ENCODE peak calls at places on chromosome 3, in six cellular contexts. One of them, this sample, is unnamed. For H3K9me3, the result is how much of the 10 kb centered on the place peaks cover.

GRCh38 chr3:59235221-59236012 is 185.6 kb upstream of the CFAP20DC start:
- DNase-seq in CD4-positive, alpha-beta memory T cell: peak
- DNase-seq in kidney: no peak
- DNase-seq in Peyer's patch: no peak
- DNase-seq in WERI-Rb-1: peak
- DNase-seq in CD4-positive, CD25-positive, alpha-beta regulatory T cell: peak
- DNase-seq in this sample: no peak

GRCh38 chr3:30631237-30631961 is 25.0 kb downstream of the TGFBR2 start:
- DNase-seq in CD4-positive, alpha-beta memory T cell: peak
- DNase-seq in kidney: no peak
- DNase-seq in Peyer's patch: no peak
- DNase-seq in WERI-Rb-1: no peak
- DNase-seq in CD4-positive, CD25-positive, alpha-beta regulatory T cell: peak
- DNase-seq in this sample: no peak

GRCh38 chr3:41199866-41200668 is 762 bp downstream of the CTNNB1 start:
- DNase-seq in CD4-positive, alpha-beta memory T cell: peak
- DNase-seq in kidney: peak
- DNase-seq in Peyer's patch: peak
- DNase-seq in WERI-Rb-1: peak
- DNase-seq in CD4-positive, CD25-positive, alpha-beta regulatory T cell: peak
- DNase-seq in this sample: no peak

GRCh38 chr3:29065211-29065785 is 215.6 kb upstream of the RBMS3 start:
- DNase-seq in CD4-positive, alpha-beta memory T cell: no peak
- DNase-seq in kidney: peak
- DNase-seq in Peyer's patch: no peak
- DNase-seq in WERI-Rb-1: no peak
- DNase-seq in CD4-positive, CD25-positive, alpha-beta regulatory T cell: no peak
- DNase-seq in this sample: no peak

GRCh38 chr3:60147249-60147648 is 1097.4 kb upstream of the CFAP20DC start:
- DNase-seq in CD4-positive, alpha-beta memory T cell: no peak
- DNase-seq in kidney: no peak
- DNase-seq in Peyer's patch: no peak
- DNase-seq in WERI-Rb-1: no peak
- DNase-seq in CD4-positive, CD25-positive, alpha-beta regulatory T cell: peak
- DNase-seq in this sample: no peak

GRCh38 chr3:149216195-149216869 is 5.3 kb downstream of the CP start:
- DNase-seq in CD4-positive, alpha-beta memory T cell: no peak
- DNase-seq in kidney: no peak
- DNase-seq in Peyer's patch: no peak
- DNase-seq in WERI-Rb-1: peak
- DNase-seq in CD4-positive, CD25-positive, alpha-beta regulatory T cell: no peak
- DNase-seq in this sample: no peak

GRCh38 chr3:111238896-111239295 is 167.3 kb downstream of the NECTIN3 start:
- DNase-seq in CD4-positive, alpha-beta memory T cell: peak
- DNase-seq in kidney: no peak
- DNase-seq in Peyer's patch: no peak
- DNase-seq in WERI-Rb-1: no peak
- DNase-seq in CD4-positive, CD25-positive, alpha-beta regulatory T cell: peak
- DNase-seq in this sample: no peak

GRCh38 chr3:126914226-126914625 is 68.7 kb upstream of the PLXNA1 start:
- DNase-seq in CD4-positive, alpha-beta memory T cell: no peak
- DNase-seq in kidney: no peak
- DNase-seq in Peyer's patch: no peak
- DNase-seq in WERI-Rb-1: no peak
- DNase-seq in CD4-positive, CD25-positive, alpha-beta regulatory T cell: no peak
- DNase-seq in this sample: no peak

GRCh38 chr3:71305246-71306206 is 278.0 kb downstream of the FOXP1 start:
- DNase-seq in CD4-positive, alpha-beta memory T cell: no peak
- DNase-seq in kidney: no peak
- DNase-seq in Peyer's patch: peak
- DNase-seq in WERI-Rb-1: no peak
- DNase-seq in CD4-positive, CD25-positive, alpha-beta regulatory T cell: peak
- DNase-seq in this sample: peak

GRCh38 chr3:38655708-38656300 is 6.3 kb upstream of the SCN5A start:
- DNase-seq in CD4-positive, alpha-beta memory T cell: peak
- DNase-seq in kidney: no peak
- DNase-seq in Peyer's patch: no peak
- DNase-seq in WERI-Rb-1: peak
- DNase-seq in CD4-positive, CD25-positive, alpha-beta regulatory T cell: peak
- DNase-seq in this sample: no peak

GRCh38 chr3:58214484-58215316 is 3.9 kb upstream of the DNASE1L3 start:
- DNase-seq in CD4-positive, alpha-beta memory T cell: no peak
- DNase-seq in kidney: no peak
- DNase-seq in Peyer's patch: peak
- DNase-seq in WERI-Rb-1: no peak
- DNase-seq in CD4-positive, CD25-positive, alpha-beta regulatory T cell: peak
- DNase-seq in this sample: peak

GRCh38 chr3:153210116-153210515 is 48.1 kb downstream of the RAP2B start:
- DNase-seq in CD4-positive, alpha-beta memory T cell: peak
- DNase-seq in kidney: no peak
- DNase-seq in Peyer's patch: no peak
- DNase-seq in WERI-Rb-1: no peak
- DNase-seq in CD4-positive, CD25-positive, alpha-beta regulatory T cell: peak
- DNase-seq in this sample: no peak

GRCh38 chr3:124741027-124741426 is 10.8 kb downstream of the UMPS start:
- DNase-seq in CD4-positive, alpha-beta memory T cell: no peak
- DNase-seq in kidney: no peak
- DNase-seq in Peyer's patch: no peak
- DNase-seq in WERI-Rb-1: no peak
- DNase-seq in CD4-positive, CD25-positive, alpha-beta regulatory T cell: no peak
- DNase-seq in this sample: no peak

GRCh38 chr3:112781611-112782010 is 65.1 kb downstream of the CD200R1L start:
- DNase-seq in CD4-positive, alpha-beta memory T cell: no peak
- DNase-seq in kidney: no peak
- DNase-seq in Peyer's patch: no peak
- DNase-seq in WERI-Rb-1: no peak
- DNase-seq in CD4-positive, CD25-positive, alpha-beta regulatory T cell: no peak
- DNase-seq in this sample: no peak

GRCh38 chr3:108090066-108090700 is 648 bp downstream of the CD47 start:
- DNase-seq in CD4-positive, alpha-beta memory T cell: peak
- DNase-seq in kidney: no peak
- DNase-seq in Peyer's patch: peak
- DNase-seq in WERI-Rb-1: peak
- DNase-seq in CD4-positive, CD25-positive, alpha-beta regulatory T cell: peak
- DNase-seq in this sample: no peak

GRCh38 chr3:169923189-169923588 is 11.8 kb downstream of the SAMD7 start:
- DNase-seq in CD4-positive, alpha-beta memory T cell: no peak
- DNase-seq in kidney: peak
- DNase-seq in Peyer's patch: peak
- DNase-seq in WERI-Rb-1: no peak
- DNase-seq in CD4-positive, CD25-positive, alpha-beta regulatory T cell: no peak
- DNase-seq in this sample: no peak

GRCh38 chr3:125958511-125959316 is 10.3 kb upstream of the ROPN1B start:
- DNase-seq in CD4-positive, alpha-beta memory T cell: no peak
- DNase-seq in kidney: peak
- DNase-seq in Peyer's patch: no peak
- DNase-seq in WERI-Rb-1: no peak
- DNase-seq in CD4-positive, CD25-positive, alpha-beta regulatory T cell: no peak
- DNase-seq in this sample: no peak

GRCh38 chr3:61684386-61684785 is 123.0 kb downstream of the PTPRG start:
- DNase-seq in CD4-positive, alpha-beta memory T cell: no peak
- DNase-seq in kidney: no peak
- DNase-seq in Peyer's patch: no peak
- DNase-seq in WERI-Rb-1: no peak
- DNase-seq in CD4-positive, CD25-positive, alpha-beta regulatory T cell: no peak
- DNase-seq in this sample: no peak

GRCh38 chr3:72891053-72891855 is 3.4 kb downstream of the GXYLT2 start:
- DNase-seq in CD4-positive, alpha-beta memory T cell: no peak
- DNase-seq in kidney: no peak
- DNase-seq in Peyer's patch: no peak
- DNase-seq in WERI-Rb-1: peak
- DNase-seq in CD4-positive, CD25-positive, alpha-beta regulatory T cell: no peak
- DNase-seq in this sample: no peak

GRCh38 chr3:71185733-71186455 is 397.6 kb downstream of the FOXP1 start:
- DNase-seq in CD4-positive, alpha-beta memory T cell: peak
- DNase-seq in kidney: no peak
- DNase-seq in Peyer's patch: no peak
- DNase-seq in WERI-Rb-1: no peak
- DNase-seq in CD4-positive, CD25-positive, alpha-beta regulatory T cell: peak
- DNase-seq in this sample: no peak

GRCh38 chr3:55873523-55874254 is 386.6 kb upstream of the WNT5A start:
- DNase-seq in CD4-positive, alpha-beta memory T cell: no peak
- DNase-seq in kidney: no peak
- DNase-seq in Peyer's patch: no peak
- DNase-seq in WERI-Rb-1: no peak
- DNase-seq in CD4-positive, CD25-positive, alpha-beta regulatory T cell: no peak
- DNase-seq in this sample: no peak

GRCh38 chr3:145959457-145960088 is 201.4 kb downstream of the PLOD2 start:
- DNase-seq in CD4-positive, alpha-beta memory T cell: no peak
- DNase-seq in kidney: no peak
- DNase-seq in Peyer's patch: no peak
- DNase-seq in WERI-Rb-1: no peak
- DNase-seq in CD4-positive, CD25-positive, alpha-beta regulatory T cell: no peak
- DNase-seq in this sample: no peak

GRCh38 chr3:156353535-156353934 is 201.4 kb downstream of the SSR3 start:
- DNase-seq in CD4-positive, alpha-beta memory T cell: no peak
- DNase-seq in kidney: no peak
- DNase-seq in Peyer's patch: no peak
- DNase-seq in WERI-Rb-1: no peak
- DNase-seq in CD4-positive, CD25-positive, alpha-beta regulatory T cell: no peak
- DNase-seq in this sample: no peak

GRCh38 chr3:141071681-141072260 is 20.6 kb downstream of the SPSB4 start:
- DNase-seq in CD4-positive, alpha-beta memory T cell: no peak
- DNase-seq in kidney: no peak
- DNase-seq in Peyer's patch: no peak
- DNase-seq in WERI-Rb-1: no peak
- DNase-seq in CD4-positive, CD25-positive, alpha-beta regulatory T cell: no peak
- DNase-seq in this sample: no peak

GRCh38 chr3:138078901-138079344 is 36.5 kb downstream of the DZIP1L start:
- DNase-seq in CD4-positive, alpha-beta memory T cell: no peak
- DNase-seq in kidney: no peak
- DNase-seq in Peyer's patch: no peak
- DNase-seq in WERI-Rb-1: no peak
- DNase-seq in CD4-positive, CD25-positive, alpha-beta regulatory T cell: no peak
- DNase-seq in this sample: no peak

GRCh38 chr3:194925614-194926013 is 239.9 kb downstream of the FAM43A start:
- DNase-seq in CD4-positive, alpha-beta memory T cell: no peak
- DNase-seq in kidney: no peak
- DNase-seq in Peyer's patch: no peak
- DNase-seq in WERI-Rb-1: no peak
- DNase-seq in CD4-positive, CD25-positive, alpha-beta regulatory T cell: no peak
- DNase-seq in this sample: no peak

GRCh38 chr3:115595611-115596010 is 27.7 kb upstream of the GAP43 start:
- DNase-seq in CD4-positive, alpha-beta memory T cell: no peak
- DNase-seq in kidney: no peak
- DNase-seq in Peyer's patch: no peak
- DNase-seq in WERI-Rb-1: no peak
- DNase-seq in CD4-positive, CD25-positive, alpha-beta regulatory T cell: no peak
- DNase-seq in this sample: no peak

GRCh38 chr3:167650459-167650858 is 3.3 kb downstream of the WDR49 start:
- DNase-seq in CD4-positive, alpha-beta memory T cell: no peak
- DNase-seq in kidney: no peak
- DNase-seq in Peyer's patch: no peak
- DNase-seq in WERI-Rb-1: no peak
- DNase-seq in CD4-positive, CD25-positive, alpha-beta regulatory T cell: no peak
- DNase-seq in this sample: no peak

GRCh38 chr3:193841581-193841980 is 248.6 kb downstream of the OPA1 start:
- DNase-seq in CD4-positive, alpha-beta memory T cell: no peak
- DNase-seq in kidney: no peak
- DNase-seq in Peyer's patch: no peak
- DNase-seq in WERI-Rb-1: no peak
- DNase-seq in CD4-positive, CD25-positive, alpha-beta regulatory T cell: no peak
- DNase-seq in this sample: no peak

GRCh38 chr3:14122301-14122700 is 2.4 kb downstream of the CHCHD4 start:
- DNase-seq in CD4-positive, alpha-beta memory T cell: no peak
- DNase-seq in kidney: no peak
- DNase-seq in Peyer's patch: no peak
- DNase-seq in WERI-Rb-1: no peak
- DNase-seq in CD4-positive, CD25-positive, alpha-beta regulatory T cell: no peak
- DNase-seq in this sample: no peak

GRCh38 chr3:66076861-66077495 is 38.3 kb upstream of the MAGI1 start:
- DNase-seq in CD4-positive, alpha-beta memory T cell: no peak
- DNase-seq in kidney: no peak
- DNase-seq in Peyer's patch: no peak
- DNase-seq in WERI-Rb-1: no peak
- DNase-seq in CD4-positive, CD25-positive, alpha-beta regulatory T cell: no peak
- DNase-seq in this sample: no peak

DNA sequence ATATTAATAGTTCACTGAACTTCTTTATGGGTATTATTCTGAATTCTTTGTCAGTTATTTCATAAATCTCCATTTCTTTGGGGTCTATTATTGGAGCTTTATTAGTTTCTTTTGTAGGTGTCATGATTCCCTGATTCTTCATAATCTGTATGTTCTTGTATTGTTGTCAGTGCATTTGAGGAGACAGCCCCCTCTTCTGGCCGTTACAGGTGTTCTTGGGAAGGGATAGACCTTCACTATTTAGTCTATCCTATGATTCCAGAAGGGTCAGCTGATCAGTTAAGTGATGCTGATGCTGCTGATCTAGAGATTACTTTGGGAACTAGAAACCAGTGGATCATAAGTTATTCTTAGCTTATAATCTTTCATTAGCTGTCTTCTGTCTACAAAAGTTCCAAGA is 34.9 kb downstream of the TMEM39A start:
- DNase-seq in CD4-positive, alpha-beta memory T cell: no peak
- DNase-seq in kidney: no peak
- DNase-seq in Peyer's patch: no peak
- DNase-seq in WERI-Rb-1: peak
- DNase-seq in CD4-positive, CD25-positive, alpha-beta regulatory T cell: no peak
- DNase-seq in this sample: no peak
- H3K9me3 ChIP-seq in CD4-positive, alpha-beta memory T cell: under half
- H3K9me3 ChIP-seq in kidney: under half
- H3K9me3 ChIP-seq in Peyer's patch: under half
- H3K9me3 ChIP-seq in WERI-Rb-1: under half
- H3K9me3 ChIP-seq in CD4-positive, CD25-positive, alpha-beta regulatory T cell: half or more
- H3K9me3 ChIP-seq in this sample: half or more

DNA sequence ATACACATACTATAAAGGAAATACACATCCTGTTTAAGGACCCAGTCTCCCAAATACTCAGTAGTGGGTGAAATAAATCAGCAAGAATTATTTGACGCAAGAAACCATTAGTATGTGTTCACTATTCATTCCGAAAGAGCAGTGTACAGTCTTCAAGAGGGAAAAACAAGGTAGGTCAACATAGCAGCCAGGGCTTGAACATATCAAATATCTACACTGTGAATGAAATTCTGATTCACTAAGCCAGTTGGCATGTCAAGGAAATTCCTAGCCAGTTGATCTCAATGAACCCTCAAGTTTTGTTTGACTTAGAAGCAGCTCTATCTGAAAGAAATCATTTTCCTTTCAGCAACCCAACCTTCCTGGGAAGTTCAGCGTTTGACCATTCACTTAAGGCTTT is 99.0 kb downstream of the CNTN3 start:
- DNase-seq in CD4-positive, alpha-beta memory T cell: no peak
- DNase-seq in kidney: no peak
- DNase-seq in Peyer's patch: no peak
- DNase-seq in WERI-Rb-1: no peak
- DNase-seq in CD4-positive, CD25-positive, alpha-beta regulatory T cell: no peak
- DNase-seq in this sample: no peak
- H3K9me3 ChIP-seq in CD4-positive, alpha-beta memory T cell: under half
- H3K9me3 ChIP-seq in kidney: under half
- H3K9me3 ChIP-seq in Peyer's patch: under half
- H3K9me3 ChIP-seq in WERI-Rb-1: under half
- H3K9me3 ChIP-seq in CD4-positive, CD25-positive, alpha-beta regulatory T cell: under half
- H3K9me3 ChIP-seq in this sample: under half

GRCh38 chr3:139296141-139296718 is 47.6 kb upstream of the MRPS22 start:
- DNase-seq in CD4-positive, alpha-beta memory T cell: no peak
- DNase-seq in kidney: no peak
- DNase-seq in Peyer's patch: no peak
- DNase-seq in WERI-Rb-1: no peak
- DNase-seq in CD4-positive, CD25-positive, alpha-beta regulatory T cell: no peak
- DNase-seq in this sample: peak
- H3K9me3 ChIP-seq in CD4-positive, alpha-beta memory T cell: under half
- H3K9me3 ChIP-seq in kidney: under half
- H3K9me3 ChIP-seq in Peyer's patch: under half
- H3K9me3 ChIP-seq in WERI-Rb-1: under half
- H3K9me3 ChIP-seq in CD4-positive, CD25-positive, alpha-beta regulatory T cell: under half
- H3K9me3 ChIP-seq in this sample: under half

GRCh38 chr3:31648286-31648968 is 115.7 kb downstream of the STT3B start:
- DNase-seq in CD4-positive, alpha-beta memory T cell: no peak
- DNase-seq in kidney: no peak
- DNase-seq in Peyer's patch: no peak
- DNase-seq in WERI-Rb-1: no peak
- DNase-seq in CD4-positive, CD25-positive, alpha-beta regulatory T cell: no peak
- DNase-seq in this sample: no peak
- H3K9me3 ChIP-seq in CD4-positive, alpha-beta memory T cell: under half
- H3K9me3 ChIP-seq in kidney: under half
- H3K9me3 ChIP-seq in Peyer's patch: under half
- H3K9me3 ChIP-seq in WERI-Rb-1: under half
- H3K9me3 ChIP-seq in CD4-positive, CD25-positive, alpha-beta regulatory T cell: half or more
- H3K9me3 ChIP-seq in this sample: half or more